ENCODE peak calls at places on chromosomes 3 and 15, in nine cellular contexts. H is PC-3; G is mammary epithelial cell; C is H1; K is AG04450; L is MM.1S; D is cardiac muscle cell; V is effector memory CD4-positive, alpha-beta T cell; P is aorta. Z is an unnamed sample.

GRCh38 chr3:48478631-48479555 is 25.1 kb downstream of the SHISA5 start:
- DNase-seq in H (no peak), G (peak; percentile 81), C (no peak), K (no peak), L (peak; percentile 89), D (no peak), V (peak; percentile 41), P (no peak), Z (peak; percentile 83)

GRCh38 chr3:128432898-128433629 is 33.6 kb downstream of the DNAJB8 start:
- DNase-seq in H (peak; percentile 9), G (no peak), C (peak; percentile 75), K (no peak), L (no peak), D (peak; percentile 59), V (no peak), P (no peak), Z (no peak)

GRCh38 chr3:126540342-126540849 is 16.4 kb downstream of the CHST13 start:
- DNase-seq in H (peak; percentile 91), G (peak; percentile 82), C (no peak), K (peak; percentile 81), L (no peak), D (no peak), V (no peak), P (peak; percentile 71), Z (no peak)

GRCh38 chr3:127014536-127015281 is 31.8 kb downstream of the PLXNA1 start:
- DNase-seq in H (no peak), G (no peak), C (no peak), K (no peak), L (no peak), D (no peak), V (no peak), P (no peak), Z (no peak)

GRCh38 chr15:94840794-94841587 is 609.6 kb downstream of the MCTP2 start:
- DNase-seq in H (no peak), G (peak; percentile 75), C (no peak), K (no peak), L (no peak), D (no peak), V (no peak), P (peak; percentile 87), Z (no peak)

GRCh38 chr3:126349611-126350501 is 7.4 kb downstream of the KLF15 start:
- DNase-seq in H (no peak), G (no peak), C (peak; percentile 46), K (no peak), L (peak; percentile 1), D (no peak), V (no peak), P (peak; percentile 31), Z (no peak)

GRCh38 chr15:62779041-62779810 is 263.3 kb upstream of the TPM1 start:
- DNase-seq in H (peak; percentile 14), G (no peak), C (no peak), K (no peak), L (no peak), D (peak; percentile 36), V (no peak), P (no peak), Z (no peak)

GRCh38 chr3:70150599-70150998 is 151.1 kb downstream of the SAMMSON start:
- DNase-seq in H (no peak), G (no peak), C (no peak), K (no peak), L (no peak), D (no peak), V (no peak), P (no peak), Z (no peak)

GRCh38 chr15:58110999-58111717 is 27.0 kb upstream of the AQP9 start:
- DNase-seq in H (no peak), G (no peak), C (no peak), K (no peak), L (no peak), D (no peak), V (no peak), P (no peak), Z (no peak)

GRCh38 chr3:37291275-37291700 is 116.9 kb upstream of the LRRFIP2 start:
- DNase-seq in H (peak; percentile 45), G (peak; percentile 79), C (no peak), K (peak; percentile 56), L (no peak), D (no peak), V (no peak), P (no peak), Z (no peak)

DNA sequence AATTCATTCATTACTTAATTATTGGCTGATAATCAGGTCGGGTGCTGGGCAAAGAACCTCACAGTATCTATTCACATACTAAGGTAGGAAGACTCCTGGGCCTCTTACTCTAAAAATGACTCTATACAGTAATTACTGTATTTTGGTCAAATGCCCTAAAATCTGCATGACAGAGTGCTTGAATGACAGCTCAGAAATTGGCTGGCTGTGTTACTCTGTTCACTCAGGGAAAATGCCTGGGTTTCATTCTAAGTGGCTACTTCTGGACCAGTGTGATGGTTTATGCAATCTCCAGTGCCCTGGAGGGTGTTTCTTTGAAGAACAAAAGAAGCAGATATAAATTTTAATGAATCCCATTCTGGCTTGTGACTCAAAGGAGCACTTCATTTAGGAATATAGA is 2.2 kb downstream of the GABRR3 start:
- DNase-seq in H (no peak), G (no peak), C (no peak), K (no peak), L (no peak), D (no peak), V (no peak), P (no peak), Z (no peak)
- H3K27me3 ChIP-seq in H (peaks cover 36% of the 10 kb centered on the region), G (no peaks in the 10 kb centered on the region), C (no peaks in the 10 kb centered on the region), K (no peaks in the 10 kb centered on the region), L (no peaks in the 10 kb centered on the region), D (peaks cover 3% of the 10 kb centered on the region), V (no peaks in the 10 kb centered on the region), P (no peaks in the 10 kb centered on the region), Z (peaks cover 3% of the 10 kb centered on the region)

DNA sequence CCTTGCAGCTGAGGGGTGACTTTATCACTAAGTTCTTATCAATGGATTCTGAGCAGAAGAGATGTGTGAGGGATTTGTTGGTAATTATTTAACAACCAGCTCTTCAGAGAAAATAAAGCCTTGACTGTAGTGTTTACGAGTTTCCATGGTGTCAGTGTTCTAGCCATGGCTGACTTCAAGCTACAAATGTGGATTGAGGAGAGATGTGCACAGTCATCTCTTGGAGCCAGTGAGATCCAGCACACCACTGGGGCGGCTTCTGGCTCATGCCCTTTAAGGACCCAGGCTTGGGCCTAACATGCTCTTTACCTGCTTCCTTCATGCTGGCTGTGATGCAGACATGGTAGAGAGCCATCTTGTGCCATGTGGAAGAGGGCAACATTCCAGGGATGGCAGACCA is 145.6 kb upstream of the MRPS22 start:
- DNase-seq in H (no peak), G (no peak), C (no peak), K (no peak), L (peak; percentile 11), D (no peak), V (no peak), P (no peak), Z (no peak)
- H3K27ac ChIP-seq in H (no peak overlapping the region), G (no peak overlapping the region), C (no peak overlapping the region), K (no peak overlapping the region), L (peak overlapping the region; percentile 38), D (no peak overlapping the region), V (no peak overlapping the region), P (no peak overlapping the region), Z (no peak overlapping the region)

GRCh38 chr15:89358435-89358754 is 23.8 kb upstream of the POLG start:
- DNase-seq in H (no peak), G (no peak), C (no peak), K (no peak), L (peak; percentile 83), D (no peak), V (no peak), P (no peak), Z (no peak)

GRCh38 chr15:89361451-89362202 is 27.0 kb upstream of the POLG start:
- DNase-seq in H (peak; percentile 57), G (peak; percentile 53), C (peak; percentile 91), K (peak; percentile 11), L (peak; percentile 58), D (peak; percentile 92), V (no peak), P (peak; percentile 73), Z (peak; percentile 54)

GRCh38 chr15:89358755-89359439 is 24.3 kb upstream of the POLG start:
- DNase-seq in H (peak; percentile 83), G (peak; percentile 64), C (peak; percentile 93), K (peak; percentile 34), L (no peak), D (peak; percentile 81), V (peak; percentile 59), P (peak; percentile 83), Z (peak; percentile 80)

GRCh38 chr15:89360294-89360971 is 25.8 kb upstream of the POLG start:
- DNase-seq in H (no peak), G (no peak), C (peak; percentile 78), K (no peak), L (no peak), D (no peak), V (no peak), P (no peak), Z (no peak)

GRCh38 chr15:89359471-89360293 is 25.1 kb upstream of the POLG start:
- DNase-seq in H (no peak), G (no peak), C (peak; percentile 62), K (no peak), L (no peak), D (no peak), V (no peak), P (no peak), Z (no peak)
- H3K27me3 ChIP-seq in H (peaks cover 53% of the 10 kb centered on the region), G (peaks cover 54% of the 10 kb centered on the region), C (peaks cover 81% of the 10 kb centered on the region), K (peaks cover 81% of the 10 kb centered on the region), L (peaks cover 86% of the 10 kb centered on the region), D (peaks cover 100% of the 10 kb centered on the region), V (peaks cover 83% of the 10 kb centered on the region), P (peaks cover 3% of the 10 kb centered on the region), Z (peaks cover 65% of the 10 kb centered on the region)

GRCh38 chr15:40749151-40749630 is 5.9 kb downstream of the RMDN3 start:
- DNase-seq in H (no peak), G (no peak), C (no peak), K (no peak), L (no peak), D (no peak), V (no peak), P (no peak), Z (no peak)

GRCh38 chr15:40743921-40744809 is 10.9 kb downstream of the RMDN3 start:
- DNase-seq in H (no peak), G (peak; percentile 78), C (no peak), K (no peak), L (peak; percentile 93), D (no peak), V (peak; percentile 66), P (peak; percentile 53), Z (peak; percentile 90)

GRCh38 chr15:40744810-40745152 is 10.3 kb downstream of the RMDN3 start:
- DNase-seq in H (no peak), G (no peak), C (no peak), K (no peak), L (no peak), D (no peak), V (no peak), P (no peak), Z (no peak)

GRCh38 chr15:40747685-40748631 is 7.1 kb downstream of the RMDN3 start:
- DNase-seq in H (no peak), G (no peak), C (no peak), K (no peak), L (no peak), D (no peak), V (no peak), P (no peak), Z (no peak)

DNA sequence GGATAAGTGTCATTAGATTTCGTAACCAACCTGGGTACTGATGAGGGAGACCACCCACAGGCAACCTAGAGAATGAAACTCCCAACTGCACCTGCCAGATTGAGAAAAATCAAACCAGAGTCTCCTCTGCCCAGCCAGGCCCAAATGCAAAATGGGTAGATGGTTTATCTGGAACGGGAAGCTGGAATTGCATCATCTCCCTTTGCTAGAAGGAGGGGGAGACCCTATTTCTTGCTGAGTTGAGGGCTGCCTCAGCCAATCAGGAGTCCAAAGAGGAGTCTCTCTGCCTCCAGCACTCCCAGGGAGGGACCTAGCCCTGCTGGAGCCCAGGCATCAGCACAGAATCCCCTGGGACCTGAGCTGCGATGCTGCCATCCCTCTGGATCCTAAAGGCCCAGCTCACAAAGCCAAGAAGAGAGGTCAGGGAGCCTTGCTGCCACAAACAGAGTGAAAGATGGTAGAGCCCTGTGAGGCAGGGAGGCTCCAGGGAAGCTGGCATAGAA is 8.1 kb downstream of the RMDN3 start:
- DNase-seq in H (no peak), G (no peak), C (no peak), K (no peak), L (no peak), D (no peak), V (no peak), P (no peak), Z (no peak)
- H3K27ac ChIP-seq in H (no peak overlapping the region), G (no peak overlapping the region), C (no peak overlapping the region), K (no peak overlapping the region), L (no peak overlapping the region), D (no peak overlapping the region), V (no peak overlapping the region), P (no peak overlapping the region), Z (no peak overlapping the region)